ENCODE peak calls at places on chromosomes 7 and 10, in eight cellular contexts. G is neuronal stem cell, Y is mucosa of descending colon, A is psoas muscle, P is fibroblast of mammary gland, S is cardiac fibroblast, X is endothelial cell of umbilical vein, T is thoracic aorta. U is an unnamed sample.

GRCh38 chr10:76970795-76971519 is 666.7 kb downstream of the KCNMA1 start:
- DNase-seq in T (no peak), Y (no peak), X (no peak), P (no peak), A (no peak), S (no peak), G (no peak), U (no peak)

GRCh38 chr7:51882412-51882811 is 565.8 kb upstream of the COBL start:
- DNase-seq in A (no peak), Y (no peak), P (no peak), X (no peak), G (no peak), T (no peak), S (no peak), U (no peak)

GRCh38 chr7:128274890-128275603 is 34.0 kb downstream of the LEP start:
- DNase-seq in P (no peak), S (no peak), X (no peak), T (no peak), G (no peak), A (no peak), Y (no peak), U (no peak)

GRCh38 chr7:91912500-91912899 is 28.2 kb upstream of the AKAP9 start:
- DNase-seq in Y (no peak), T (no peak), X (peak; percentile 3), A (no peak), G (no peak), S (peak; percentile 34), P (peak; percentile 38), U (no peak)

GRCh38 chr10:3065622-3066021 is 1.7 kb upstream of the PFKP start:
- DNase-seq in A (no peak), P (no peak), G (no peak), T (no peak), Y (no peak), S (no peak), X (no peak), U (no peak)

GRCh38 chr7:114689391-114689790 is 232.5 kb upstream of the MDFIC start:
- DNase-seq in P (no peak), X (no peak), A (no peak), T (no peak), S (no peak), G (no peak), Y (no peak), U (no peak)

GRCh38 chr10:113927440-113927839 is 73.0 kb downstream of the NHLRC2 start:
- DNase-seq in A (no peak), S (no peak), G (no peak), T (no peak), Y (peak; percentile 52), X (no peak), P (no peak), U (no peak)

GRCh38 chr7:76122516-76123239 is 74.8 kb downstream of the MDH2 start:
- DNase-seq in X (peak; percentile 78), G (no peak), Y (no peak), P (no peak), S (peak; percentile 48), A (no peak), T (no peak), U (no peak)

GRCh38 chr10:89556590-89556989 is 21.2 kb upstream of the SLC16A12 start:
- DNase-seq in X (no peak), G (no peak), Y (no peak), S (peak; percentile 82), T (no peak), P (peak; percentile 76), A (no peak), U (no peak)

GRCh38 chr7:84188811-84189405 is 5.7 kb downstream of the SEMA3A start:
- DNase-seq in S (peak; percentile 36), X (peak; percentile 66), Y (no peak), G (no peak), A (no peak), P (no peak), T (no peak), U (no peak)

GRCh38 chr7:138979226-138979979 is 1.8 kb downstream of the KIAA1549 start:
- DNase-seq in A (no peak), S (peak; percentile 27), G (no peak), Y (no peak), P (no peak), T (no peak), X (no peak), U (peak; percentile 67)

GRCh38 chr10:59907918-59908807 is 1.8 kb upstream of the CCDC6 start:
- DNase-seq in G (peak; percentile 55), Y (no peak), S (peak; percentile 89), P (peak; percentile 91), T (peak; percentile 40), X (peak; percentile 85), A (peak; percentile 33), U (peak; percentile 90)

GRCh38 chr10:27612615-27613014 is 108.5 kb downstream of the RAB18 start:
- DNase-seq in P (peak; percentile 49), Y (no peak), T (no peak), A (no peak), X (no peak), G (no peak), S (no peak), U (no peak)

GRCh38 chr7:130258494-130259078 is 8.1 kb upstream of the CPA2 start:
- DNase-seq in X (no peak), A (no peak), G (no peak), T (no peak), P (no peak), Y (no peak), S (no peak), U (no peak)

GRCh38 chr10:124741281-124741921 is 2.8 kb downstream of the FAM53B start:
- DNase-seq in S (peak; percentile 81), Y (peak; percentile 87), A (peak; percentile 84), G (peak; percentile 79), T (peak; percentile 61), X (peak; percentile 85), P (peak; percentile 78), U (peak; percentile 63)

GRCh38 chr10:69246581-69247312 is 26.6 kb downstream of the HKDC1 start:
- DNase-seq in T (no peak), Y (no peak), A (no peak), G (no peak), P (no peak), S (no peak), X (no peak), U (no peak)

GRCh38 chr7:25843467-25843866 is 308.5 kb upstream of the NFE2L3 start:
- DNase-seq in A (no peak), S (no peak), X (no peak), Y (no peak), P (no peak), T (no peak), G (no peak), U (no peak)

GRCh38 chr10:67839957-67840356 is 2.0 kb upstream of the DNAJC12 start:
- DNase-seq in Y (no peak), G (no peak), X (no peak), T (no peak), A (no peak), S (peak; percentile 75), P (peak; percentile 66), U (no peak)

GRCh38 chr10:112223725-112224124 is 40.2 kb upstream of the GPAM start:
- DNase-seq in G (no peak), X (peak; percentile 8), A (no peak), Y (no peak), T (no peak), P (peak; percentile 47), S (no peak), U (no peak)

GRCh38 chr10:126373137-126373536 is 15.1 kb downstream of the ADAM12 start:
- DNase-seq in P (no peak), T (no peak), Y (peak; percentile 44), S (no peak), X (no peak), G (no peak), A (no peak), U (no peak)

GRCh38 chr10:47277352-47278151 is 22.4 kb upstream of the GDF10 start:
- DNase-seq in T (no peak), S (no peak), A (no peak), X (no peak), G (no peak), P (no peak), Y (peak; percentile 35), U (peak; percentile 94)

GRCh38 chr7:141251957-141252356 is 178.1 kb downstream of the TMEM178B start:
- DNase-seq in T (no peak), Y (no peak), P (peak; percentile 2), S (no peak), X (no peak), G (no peak), A (no peak), U (no peak)

GRCh38 chr7:32762321-32762669 is 129.3 kb downstream of the KBTBD2 start:
- DNase-seq in G (no peak), P (no peak), S (no peak), Y (no peak), X (peak; percentile 20), T (no peak), A (no peak), U (no peak)
- H3K4me3 ChIP-seq in G (no peak overlapping the region), P (peak overlapping the region; percentile 22), S (no peak overlapping the region), Y (no peak overlapping the region), X (peak overlapping the region; percentile 32), T (peak overlapping the region; percentile 45), A (no peak overlapping the region), U (no peak overlapping the region)

GRCh38 chr10:5709865-5710264 is 25.2 kb downstream of the TASOR2 start:
- DNase-seq in Y (no peak), T (no peak), G (no peak), X (no peak), S (no peak), P (no peak), A (no peak), U (no peak)

GRCh38 chr10:5708356-5708755 is 23.7 kb downstream of the TASOR2 start:
- DNase-seq in S (no peak), G (no peak), X (no peak), Y (no peak), A (no peak), P (no peak), T (no peak), U (no peak)

GRCh38 chr10:5711637-5712036 is 27.0 kb downstream of the TASOR2 start:
- DNase-seq in X (peak; percentile 9), A (no peak), T (no peak), G (no peak), P (no peak), Y (no peak), S (no peak), U (no peak)

GRCh38 chr10:5710854-5711253 is 26.2 kb downstream of the TASOR2 start:
- DNase-seq in X (no peak), T (no peak), S (no peak), Y (no peak), G (no peak), P (no peak), A (no peak), U (no peak)
- H3K4me3 ChIP-seq in X (no peak overlapping the region), T (peak overlapping the region; percentile 34), S (no peak overlapping the region), Y (no peak overlapping the region), G (no peak overlapping the region), P (no peak overlapping the region), A (peak overlapping the region; percentile 44), U (no peak overlapping the region)

DNA sequence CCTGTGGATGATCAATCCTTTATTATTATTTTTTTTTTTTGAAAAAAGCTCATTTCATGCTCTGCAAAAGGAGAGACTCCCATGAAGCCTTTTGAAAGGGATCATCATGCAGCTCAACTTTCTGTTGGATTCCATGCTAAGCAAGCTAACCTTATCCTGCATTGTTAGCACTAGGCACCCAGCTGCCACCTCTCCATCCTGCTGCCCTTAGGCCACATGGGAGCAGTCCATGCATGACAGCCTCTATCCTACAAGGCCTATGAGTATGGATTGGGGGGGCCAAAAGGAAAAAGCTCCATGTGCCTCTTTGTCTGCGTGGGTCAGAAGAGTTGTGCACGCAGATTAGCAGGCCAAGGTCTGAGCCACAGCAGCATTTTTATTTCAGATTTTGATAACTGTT is 19.2 kb downstream of the SMNDC1 start:
- DNase-seq in T (no peak), G (no peak), A (no peak), Y (no peak), X (no peak), P (no peak), S (no peak), U (no peak)
- H3K4me3 ChIP-seq in T (no peak overlapping the region), G (no peak overlapping the region), A (no peak overlapping the region), Y (no peak overlapping the region), X (no peak overlapping the region), P (no peak overlapping the region), S (no peak overlapping the region), U (no peak overlapping the region)

GRCh38 chr7:1533255-1533568 is 2.7 kb downstream of the MAFK start:
- DNase-seq in G (no peak), Y (no peak), S (no peak), A (no peak), T (no peak), X (no peak), P (no peak), U (no peak)
- H3K4me3 ChIP-seq in G (no peak overlapping the region), Y (no peak overlapping the region), S (peak overlapping the region; percentile 68), A (peak overlapping the region; percentile 78), T (peak overlapping the region; percentile 85), X (peak overlapping the region; percentile 70), P (peak overlapping the region; percentile 39), U (no peak overlapping the region)